ENCODE peak calls at places on chromosomes 5 and 9, in four cellular contexts. M is GM12891; S is activated naive CD4-positive, alpha-beta T cell treated with Interleukin-2 at 50 U/mL for 16 hours; V is amniotic stem cell. L is an unnamed sample.

GRCh38 chr5:139426222-139426885 is 13.0 kb downstream of the DNAJC18 start:
- DNase-seq in M (no peak), S (no peak), V (no peak), L (no peak)

GRCh38 chr5:96936431-96937221 is 746 bp downstream of the LNPEP start:
- DNase-seq in M (no peak), S (peak), V (no peak), L (peak)

GRCh38 chr5:5473224-5473623 is 50.7 kb downstream of the ICE1 start:
- DNase-seq in M (no peak), S (no peak), V (no peak), L (no peak)

GRCh38 chr5:159449925-159450324 is 119.6 kb upstream of the IL12B start:
- DNase-seq in M (no peak), S (no peak), V (no peak), L (no peak)

GRCh38 chr9:101326501-101326900 is 58.3 kb downstream of the BAAT start:
- DNase-seq in M (no peak), S (no peak), V (no peak), L (peak)

GRCh38 chr5:87121315-87122170 is 146.1 kb upstream of the RASA1 start:
- DNase-seq in M (no peak), S (peak), V (peak), L (no peak)

GRCh38 chr5:131379723-131380122 is 115.9 kb downstream of the CDC42SE2 start:
- DNase-seq in M (no peak), S (peak), V (no peak), L (no peak)

GRCh38 chr9:83154821-83155220 is 91.9 kb upstream of the RASEF start:
- DNase-seq in M (no peak), S (no peak), V (no peak), L (no peak)

GRCh38 chr5:96771395-96771794 is 36.4 kb downstream of the ERAP1 start:
- DNase-seq in M (no peak), S (no peak), V (no peak), L (no peak)

GRCh38 chr5:9431496-9432258 is 114.2 kb downstream of the SEMA5A start:
- DNase-seq in M (no peak), S (no peak), V (no peak), L (no peak)

GRCh38 chr9:72718503-72718902 is 197.1 kb downstream of the TMC1 start:
- DNase-seq in M (no peak), S (no peak), V (no peak), L (no peak)

GRCh38 chr9:92360083-92360482 is 34.3 kb downstream of the CENPP start:
- DNase-seq in M (no peak), S (no peak), V (no peak), L (no peak)

GRCh38 chr5:71954329-71954728 is 152.9 kb upstream of the MAP1B start:
- DNase-seq in M (no peak), S (no peak), V (no peak), L (no peak)

GRCh38 chr9:33939924-33940874 is 108.5 kb downstream of the UBAP2 start:
- DNase-seq in M (no peak), S (no peak), V (no peak), L (no peak)

GRCh38 chr9:114709636-114710035 is 27.6 kb upstream of the TEX48 start:
- DNase-seq in M (no peak), S (no peak), V (no peak), L (no peak)

GRCh38 chr5:81269751-81270686 is 31.4 kb upstream of the ZCCHC9 start:
- DNase-seq in M (no peak), S (no peak), V (no peak), L (peak)

GRCh38 chr9:38282756-38283155 is 109.7 kb upstream of the ALDH1B1 start:
- DNase-seq in M (no peak), S (no peak), V (no peak), L (no peak)